ENCODE peak calls at places on chromosomes 12 and 14, in seven cellular contexts. One of them, this sample, is unnamed.

GRCh38 chr12:116076399-116076798 is 201.1 kb downstream of the MED13L start:
- DNase-seq in lower lobe of right lung: no peak
- DNase-seq in breast epithelium: no peak
- DNase-seq in left ventricle myocardium inferior: no peak
- DNase-seq in CD4-positive, alpha-beta memory T cell: no peak
- DNase-seq in A549: no peak
- DNase-seq in heart left ventricle: no peak
- DNase-seq in this sample: no peak

GRCh38 chr12:24864796-24865125 is 84.1 kb downstream of the BCAT1 start:
- DNase-seq in breast epithelium: no peak
- DNase-seq in heart left ventricle: no peak
- DNase-seq in left ventricle myocardium inferior: no peak
- DNase-seq in A549: no peak
- DNase-seq in CD4-positive, alpha-beta memory T cell: no peak
- DNase-seq in lower lobe of right lung: no peak
- DNase-seq in this sample: no peak

GRCh38 chr14:23361763-23362162 is 3.2 kb downstream of the EFS start:
- DNase-seq in heart left ventricle: no peak
- DNase-seq in lower lobe of right lung: no peak
- DNase-seq in left ventricle myocardium inferior: no peak
- DNase-seq in A549: no peak
- DNase-seq in breast epithelium: no peak
- DNase-seq in CD4-positive, alpha-beta memory T cell: no peak
- DNase-seq in this sample: no peak

GRCh38 chr14:74425525-74426201 is 347 bp downstream of the SYNDIG1L start:
- DNase-seq in breast epithelium: no peak
- DNase-seq in left ventricle myocardium inferior: peak; percentile 38
- DNase-seq in lower lobe of right lung: no peak
- DNase-seq in A549: peak; percentile 55
- DNase-seq in CD4-positive, alpha-beta memory T cell: peak; percentile 57
- DNase-seq in heart left ventricle: peak; percentile 41
- DNase-seq in this sample: peak; percentile 58

GRCh38 chr14:87894920-87895319 is 98.1 kb downstream of the GALC start:
- DNase-seq in A549: no peak
- DNase-seq in breast epithelium: no peak
- DNase-seq in left ventricle myocardium inferior: no peak
- DNase-seq in lower lobe of right lung: no peak
- DNase-seq in CD4-positive, alpha-beta memory T cell: no peak
- DNase-seq in heart left ventricle: no peak
- DNase-seq in this sample: no peak

GRCh38 chr12:7581609-7582008 is 78.0 kb upstream of the CD163 start:
- DNase-seq in lower lobe of right lung: no peak
- DNase-seq in left ventricle myocardium inferior: no peak
- DNase-seq in heart left ventricle: no peak
- DNase-seq in A549: no peak
- DNase-seq in breast epithelium: no peak
- DNase-seq in CD4-positive, alpha-beta memory T cell: no peak
- DNase-seq in this sample: no peak

GRCh38 chr12:14948672-14949071 is 10.3 kb upstream of the ERP27 start:
- DNase-seq in A549: no peak
- DNase-seq in heart left ventricle: no peak
- DNase-seq in left ventricle myocardium inferior: no peak
- DNase-seq in lower lobe of right lung: no peak
- DNase-seq in breast epithelium: no peak
- DNase-seq in CD4-positive, alpha-beta memory T cell: peak; percentile 83
- DNase-seq in this sample: peak; percentile 81

GRCh38 chr14:86166541-86166940 is 636.6 kb downstream of the FLRT2 start:
- DNase-seq in left ventricle myocardium inferior: no peak
- DNase-seq in CD4-positive, alpha-beta memory T cell: no peak
- DNase-seq in lower lobe of right lung: no peak
- DNase-seq in A549: no peak
- DNase-seq in breast epithelium: no peak
- DNase-seq in heart left ventricle: no peak
- DNase-seq in this sample: no peak

GRCh38 chr12:101891462-101891971 is 14.1 kb downstream of the DRAM1 start:
- DNase-seq in heart left ventricle: no peak
- DNase-seq in breast epithelium: no peak
- DNase-seq in A549: no peak
- DNase-seq in lower lobe of right lung: peak; percentile 69
- DNase-seq in CD4-positive, alpha-beta memory T cell: no peak
- DNase-seq in left ventricle myocardium inferior: no peak
- DNase-seq in this sample: no peak

GRCh38 chr14:99809376-99809775 is 16.2 kb downstream of the EML1 start:
- DNase-seq in CD4-positive, alpha-beta memory T cell: no peak
- DNase-seq in breast epithelium: no peak
- DNase-seq in left ventricle myocardium inferior: peak; percentile 74
- DNase-seq in A549: no peak
- DNase-seq in heart left ventricle: peak; percentile 80
- DNase-seq in lower lobe of right lung: no peak
- DNase-seq in this sample: no peak

GRCh38 chr12:26878661-26879119 is 45.7 kb upstream of the ITPR2 start:
- DNase-seq in A549: no peak
- DNase-seq in lower lobe of right lung: peak; percentile 61
- DNase-seq in breast epithelium: peak; percentile 74
- DNase-seq in CD4-positive, alpha-beta memory T cell: no peak
- DNase-seq in heart left ventricle: peak; percentile 87
- DNase-seq in left ventricle myocardium inferior: peak; percentile 87
- DNase-seq in this sample: no peak

GRCh38 chr14:75306917-75307699 is 28.5 kb downstream of the FOS start:
- DNase-seq in A549: peak; percentile 66
- DNase-seq in left ventricle myocardium inferior: no peak
- DNase-seq in breast epithelium: no peak
- DNase-seq in heart left ventricle: no peak
- DNase-seq in CD4-positive, alpha-beta memory T cell: no peak
- DNase-seq in lower lobe of right lung: no peak
- DNase-seq in this sample: no peak

GRCh38 chr12:96130396-96131059 is 63.6 kb upstream of the ELK3 start:
- DNase-seq in CD4-positive, alpha-beta memory T cell: no peak
- DNase-seq in heart left ventricle: no peak
- DNase-seq in breast epithelium: no peak
- DNase-seq in A549: no peak
- DNase-seq in lower lobe of right lung: no peak
- DNase-seq in left ventricle myocardium inferior: no peak
- DNase-seq in this sample: no peak

DNA sequence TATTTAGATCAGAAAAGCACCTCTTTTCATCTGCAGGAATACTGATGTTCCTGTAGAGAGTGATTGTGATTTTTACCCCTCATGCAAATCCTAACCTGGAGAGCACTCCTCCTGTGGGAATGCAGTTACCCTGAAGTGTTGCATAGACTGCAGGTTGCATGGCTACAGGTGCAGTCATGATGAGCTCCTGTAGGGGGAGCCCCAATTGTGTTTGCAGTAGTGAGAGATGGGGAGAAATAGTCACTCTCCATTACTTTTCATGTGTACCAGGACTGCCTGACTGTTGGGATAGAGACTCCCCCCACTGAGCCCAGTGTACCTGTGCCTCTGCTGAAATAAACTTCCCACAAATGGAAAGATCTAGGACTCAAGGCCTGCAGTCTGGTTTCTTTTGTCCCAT is 1086.5 kb downstream of the SLC6A15 start:
- DNase-seq in breast epithelium: no peak
- DNase-seq in left ventricle myocardium inferior: no peak
- DNase-seq in heart left ventricle: peak; percentile 23
- DNase-seq in lower lobe of right lung: no peak
- DNase-seq in CD4-positive, alpha-beta memory T cell: no peak
- DNase-seq in A549: no peak
- DNase-seq in this sample: no peak
- H3K27ac ChIP-seq in breast epithelium: no peak overlapping the region
- H3K27ac ChIP-seq in left ventricle myocardium inferior: no peak overlapping the region
- H3K27ac ChIP-seq in heart left ventricle: no peak overlapping the region
- H3K27ac ChIP-seq in lower lobe of right lung: no peak overlapping the region
- H3K27ac ChIP-seq in CD4-positive, alpha-beta memory T cell: no peak overlapping the region
- H3K27ac ChIP-seq in A549: no peak overlapping the region
- H3K27ac ChIP-seq in this sample: no peak overlapping the region

GRCh38 chr12:49805409-49805808 is 22.8 kb downstream of the NCKAP5L start:
- DNase-seq in left ventricle myocardium inferior: no peak
- DNase-seq in lower lobe of right lung: no peak
- DNase-seq in heart left ventricle: no peak
- DNase-seq in CD4-positive, alpha-beta memory T cell: no peak
- DNase-seq in A549: no peak
- DNase-seq in breast epithelium: peak; percentile 9
- DNase-seq in this sample: no peak
- H3K4me3 ChIP-seq in left ventricle myocardium inferior: no peak overlapping the region
- H3K4me3 ChIP-seq in lower lobe of right lung: no peak overlapping the region
- H3K4me3 ChIP-seq in heart left ventricle: no peak overlapping the region
- H3K4me3 ChIP-seq in CD4-positive, alpha-beta memory T cell: no peak overlapping the region
- H3K4me3 ChIP-seq in A549: no peak overlapping the region
- H3K4me3 ChIP-seq in breast epithelium: no peak overlapping the region
- H3K4me3 ChIP-seq in this sample: no peak overlapping the region

GRCh38 chr14:105865266-105865903 is 339.0 kb downstream of the TMEM121 start:
- DNase-seq in lower lobe of right lung: no peak
- DNase-seq in A549: no peak
- DNase-seq in left ventricle myocardium inferior: peak; percentile 12
- DNase-seq in heart left ventricle: no peak
- DNase-seq in CD4-positive, alpha-beta memory T cell: no peak
- DNase-seq in breast epithelium: peak; percentile 45
- DNase-seq in this sample: no peak

GRCh38 chr14:105865904-105866840 is 339.8 kb downstream of the TMEM121 start:
- DNase-seq in A549: no peak
- DNase-seq in breast epithelium: no peak
- DNase-seq in CD4-positive, alpha-beta memory T cell: no peak
- DNase-seq in left ventricle myocardium inferior: peak; percentile 11
- DNase-seq in lower lobe of right lung: no peak
- DNase-seq in heart left ventricle: no peak
- DNase-seq in this sample: no peak

GRCh38 chr14:105864651-105865265 is 338.4 kb downstream of the TMEM121 start:
- DNase-seq in lower lobe of right lung: peak; percentile 41
- DNase-seq in left ventricle myocardium inferior: peak; percentile 6
- DNase-seq in breast epithelium: peak; percentile 43
- DNase-seq in CD4-positive, alpha-beta memory T cell: no peak
- DNase-seq in heart left ventricle: no peak
- DNase-seq in A549: no peak
- DNase-seq in this sample: no peak

GRCh38 chr14:105866841-105867321 is 340.5 kb downstream of the TMEM121 start:
- DNase-seq in breast epithelium: no peak
- DNase-seq in left ventricle myocardium inferior: no peak
- DNase-seq in lower lobe of right lung: no peak
- DNase-seq in heart left ventricle: no peak
- DNase-seq in A549: no peak
- DNase-seq in CD4-positive, alpha-beta memory T cell: no peak
- DNase-seq in this sample: peak; percentile 16

DNA sequence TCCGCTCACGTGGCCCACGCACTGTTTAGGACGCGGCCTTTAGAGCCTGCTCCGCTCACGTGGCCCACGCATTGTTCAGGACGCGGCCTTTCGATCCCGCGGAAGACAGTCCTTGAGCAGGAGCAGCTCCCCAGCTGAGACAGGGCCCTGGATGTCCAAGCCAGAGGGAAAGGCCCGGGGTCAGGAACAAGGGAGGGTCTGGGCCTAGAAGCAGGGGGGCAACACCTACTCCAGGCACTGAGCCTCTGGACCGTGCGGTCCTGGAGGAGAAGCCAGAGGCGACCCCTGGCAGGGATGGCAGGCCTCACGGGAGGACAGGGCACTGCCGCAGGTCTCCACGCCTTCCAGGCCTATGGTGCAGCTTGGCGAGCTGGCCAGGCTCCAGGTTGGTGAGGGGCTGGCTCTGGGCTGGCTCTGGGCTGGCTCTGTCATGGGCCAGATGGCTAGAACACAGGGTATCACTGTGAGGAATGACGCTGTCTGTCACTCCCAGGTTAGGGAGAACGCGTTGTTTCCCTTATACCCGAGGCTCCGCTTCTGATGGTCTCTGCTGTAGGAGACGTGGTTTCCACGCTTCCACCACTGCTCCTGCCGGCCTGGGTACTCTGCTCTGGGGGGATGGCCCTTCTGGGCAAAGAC is 341.7 kb downstream of the TMEM121 start:
- DNase-seq in A549: no peak
- DNase-seq in left ventricle myocardium inferior: no peak
- DNase-seq in breast epithelium: no peak
- DNase-seq in CD4-positive, alpha-beta memory T cell: no peak
- DNase-seq in lower lobe of right lung: no peak
- DNase-seq in heart left ventricle: no peak
- DNase-seq in this sample: no peak
- H3K9me3 ChIP-seq in A549: no peaks in the 10 kb centered on the region
- H3K9me3 ChIP-seq in left ventricle myocardium inferior: no peaks in the 10 kb centered on the region
- H3K9me3 ChIP-seq in breast epithelium: peaks cover 13% of the 10 kb centered on the region
- H3K9me3 ChIP-seq in CD4-positive, alpha-beta memory T cell: no peaks in the 10 kb centered on the region
- H3K9me3 ChIP-seq in lower lobe of right lung: no peaks in the 10 kb centered on the region
- H3K9me3 ChIP-seq in heart left ventricle: no peaks in the 10 kb centered on the region
- H3K9me3 ChIP-seq in this sample: no peaks in the 10 kb centered on the region

DNA sequence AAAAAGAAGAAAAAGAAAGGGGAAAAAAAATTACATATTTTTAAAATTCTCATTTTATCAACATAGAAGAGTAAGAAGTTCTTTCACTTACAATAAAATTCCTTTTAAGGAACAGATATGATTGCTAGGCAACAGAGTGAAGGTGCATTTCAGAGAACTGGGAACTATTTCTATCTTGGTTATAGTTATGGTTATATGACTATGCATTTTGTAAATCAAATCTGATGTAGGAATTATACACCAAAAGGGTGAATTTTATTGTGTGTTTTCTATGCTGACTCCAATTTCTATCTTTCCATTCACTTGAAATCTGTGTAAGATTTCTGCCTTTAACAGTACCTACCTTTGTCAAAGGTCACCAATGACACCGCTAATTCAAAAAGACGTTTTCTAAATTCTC is 50.1 kb downstream of the HNRNPC start:
- DNase-seq in lower lobe of right lung: no peak
- DNase-seq in left ventricle myocardium inferior: no peak
- DNase-seq in heart left ventricle: no peak
- DNase-seq in A549: no peak
- DNase-seq in breast epithelium: no peak
- DNase-seq in CD4-positive, alpha-beta memory T cell: no peak
- DNase-seq in this sample: no peak
- H3K27ac ChIP-seq in lower lobe of right lung: no peak overlapping the region
- H3K27ac ChIP-seq in left ventricle myocardium inferior: peak overlapping the region; percentile 27
- H3K27ac ChIP-seq in heart left ventricle: no peak overlapping the region
- H3K27ac ChIP-seq in A549: no peak overlapping the region
- H3K27ac ChIP-seq in breast epithelium: no peak overlapping the region
- H3K27ac ChIP-seq in CD4-positive, alpha-beta memory T cell: no peak overlapping the region
- H3K27ac ChIP-seq in this sample: peak overlapping the region; percentile 22